ENCODE peak calls at places on chromosomes 7 and 10, in seven cellular contexts. P is ascending aorta, A is endothelial cell of umbilical vein, B is HFF-Myc, H is fibroblast of pulmonary artery, J is mammary epithelial cell, T is astrocyte of the spinal cord. R is an unnamed sample.

GRCh38 chr7:157762824-157763223 is 426.0 kb downstream of the DNAJB6 start:
- DNase-seq in P (no peak), A (no peak), B (no peak), H (no peak), J (no peak), T (no peak), R (no peak)

GRCh38 chr7:81682873-81683272 is 87.0 kb downstream of the HGF start:
- DNase-seq in P (no peak), A (no peak), B (no peak), H (no peak), J (no peak), T (no peak), R (no peak)

GRCh38 chr10:109893371-109893770 is 29.9 kb downstream of the XPNPEP1 start:
- DNase-seq in P (no peak), A (no peak), B (no peak), H (no peak), J (no peak), T (no peak), R (no peak)

GRCh38 chr10:121455377-121455776 is 142.9 kb downstream of the FGFR2 start:
- DNase-seq in P (no peak), A (no peak), B (no peak), H (no peak), J (no peak), T (no peak), R (no peak)

GRCh38 chr7:23016345-23017253 is 2.7 kb upstream of the HYCC1 start:
- DNase-seq in P (no peak), A (no peak), B (no peak), H (no peak), J (no peak), T (no peak), R (no peak)

GRCh38 chr10:5545778-5546710 is 21.3 kb downstream of the CALML3 start:
- DNase-seq in P (peak), A (peak), B (no peak), H (peak), J (peak), T (peak), R (no peak)

GRCh38 chr7:135259702-135260101 is 26.1 kb downstream of the STRA8 start:
- DNase-seq in P (peak), A (no peak), B (no peak), H (no peak), J (no peak), T (no peak), R (no peak)

GRCh38 chr10:42952358-42952757 is 124.5 kb upstream of the RET start:
- DNase-seq in P (peak), A (no peak), B (no peak), H (no peak), J (peak), T (no peak), R (no peak)

GRCh38 chr10:96416643-96417042 is 57.8 kb upstream of the OPALIN start:
- DNase-seq in P (no peak), A (no peak), B (no peak), H (no peak), J (peak), T (peak), R (no peak)

GRCh38 chr7:50369408-50370026 is 65.0 kb downstream of the IKZF1 start:
- DNase-seq in P (no peak), A (peak), B (no peak), H (peak), J (peak), T (no peak), R (no peak)

GRCh38 chr10:13915710-13916109 is 328.9 kb downstream of the PRPF18 start:
- DNase-seq in P (peak), A (no peak), B (no peak), H (no peak), J (peak), T (no peak), R (no peak)

DNA sequence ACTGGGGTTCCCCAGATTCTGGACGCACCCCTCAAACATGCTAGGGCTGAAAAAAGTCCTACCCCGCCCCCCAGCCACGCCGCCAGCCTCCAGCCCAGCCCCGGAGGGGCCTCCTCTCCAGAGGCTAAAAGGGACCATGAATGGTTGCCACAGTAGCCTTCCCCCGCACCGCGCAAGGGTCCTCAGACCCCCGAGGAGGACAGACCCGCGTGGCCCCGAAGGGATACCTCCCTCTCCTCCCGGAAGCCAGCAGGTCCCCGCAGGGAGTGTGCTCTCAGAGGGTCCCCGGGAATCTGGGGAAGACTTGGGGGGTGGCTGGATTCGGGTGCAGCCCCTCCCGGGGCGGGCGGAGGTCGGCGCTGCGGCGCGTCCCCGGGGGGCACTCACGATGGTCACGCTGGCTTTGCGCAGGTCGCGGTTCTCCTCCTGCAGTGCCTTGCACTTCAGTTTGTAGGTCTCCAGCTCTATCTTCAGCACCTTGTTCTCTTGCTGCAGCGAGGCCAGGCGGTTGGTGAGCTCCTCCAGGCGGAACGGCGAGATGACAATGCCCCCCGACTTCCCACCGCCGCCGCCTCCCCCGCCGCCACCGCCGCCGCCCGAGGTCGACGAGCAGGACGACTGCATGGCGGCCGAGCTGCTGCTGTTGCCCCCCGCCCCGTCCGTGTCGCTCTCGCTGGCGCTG is 480 bp downstream of the CCDC6 start:
- DNase-seq in P (no peak), A (no peak), B (no peak), H (no peak), J (no peak), T (no peak), R (no peak)
- H3K4me3 ChIP-seq in P (peak), A (peak), B (peak), H (peak), J (peak), T (peak), R (peak)

GRCh38 chr7:16268821-16269768 is 152.2 kb downstream of the CRPPA start:
- DNase-seq in P (no peak), A (no peak), B (no peak), H (peak), J (peak), T (peak), R (no peak)
- TF ChIP-seq CTCF in P (no peak), A (no peak), B (no peak), H (no peak), J (no peak), T (no peak), R (no peak)

GRCh38 chr7:33904680-33905388 is 505 bp upstream of the BMPER start:
- DNase-seq in P (no peak), A (peak), B (no peak), H (peak), J (peak), T (peak), R (no peak)

GRCh38 chr7:33905389-33906032 is at the start of gene BMPER:
- DNase-seq in P (no peak), A (no peak), B (no peak), H (peak), J (peak), T (no peak), R (no peak)

GRCh38 chr7:33907625-33908024 is 2.3 kb downstream of the BMPER start:
- DNase-seq in P (no peak), A (no peak), B (no peak), H (no peak), J (no peak), T (no peak), R (no peak)

GRCh38 chr7:33909312-33909711 is 4.0 kb downstream of the BMPER start:
- DNase-seq in P (no peak), A (no peak), B (no peak), H (no peak), J (no peak), T (no peak), R (no peak)

GRCh38 chr7:33906697-33907096 is 1.4 kb downstream of the BMPER start:
- DNase-seq in P (no peak), A (no peak), B (no peak), H (no peak), J (no peak), T (no peak), R (no peak)
- H3K4me3 ChIP-seq in P (no peak), A (no peak), B (no peak), H (peak), J (no peak), T (no peak), R (no peak)

DNA sequence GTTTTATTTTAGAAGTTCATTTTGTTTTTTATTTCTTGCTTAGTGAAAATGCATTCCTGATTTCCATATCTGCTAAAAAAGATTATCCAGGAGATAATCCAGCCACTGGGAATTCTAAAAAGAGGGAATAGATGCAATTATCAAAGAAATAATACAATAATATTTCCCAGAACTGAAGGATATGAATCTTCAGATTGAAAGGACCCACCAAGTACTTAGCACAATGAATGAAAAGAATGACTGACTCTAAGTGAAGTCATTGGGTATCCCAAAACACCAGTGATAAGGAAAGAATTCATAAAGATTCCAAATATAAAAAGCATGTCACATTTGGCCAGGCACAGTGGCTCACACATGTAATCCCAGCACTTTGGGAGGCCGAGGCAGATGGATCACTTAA is 79.3 kb downstream of the REEP3 start:
- DNase-seq in P (no peak), A (no peak), B (no peak), H (no peak), J (no peak), T (no peak), R (no peak)
- TF ChIP-seq CTCF in P (no peak), A (no peak), B (no peak), H (no peak), J (no peak), T (no peak), R (no peak)

GRCh38 chr10:37489658-37490003 is 364.2 kb downstream of the ANKRD30A start:
- DNase-seq in P (no peak), A (no peak), B (no peak), H (no peak), J (no peak), T (no peak), R (no peak)
- H3K4me3 ChIP-seq in P (no peak), A (no peak), B (no peak), H (no peak), J (no peak), T (no peak), R (no peak)

R was measured in AG09309.